ENCODE peak calls at places on chromosomes 4 and X, in four cellular contexts. S is T-helper 1 cell, L is glutamatergic neuron, F is HTR-8/SVneo. W is an unnamed sample.
A peak's percentile ranks its signal among the peaks of the same experiment; 100 is the strongest.

GRCh38 chrX:143002206-143002605 is 23.5 kb upstream of the SPANXN4 start:
- DNase-seq in S (no peak), L (no peak), F (no peak), W (no peak)

GRCh38 chrX:56733459-56734046 is 4.5 kb downstream of the NBDY start:
- DNase-seq in S (peak; percentile 35), L (peak; percentile 24), F (no peak), W (no peak)

GRCh38 chr4:105548483-105548882 is 3.9 kb upstream of the ARHGEF38 start:
- DNase-seq in S (no peak), L (no peak), F (no peak), W (no peak)

GRCh38 chrX:118347131-118347530 is 1.2 kb downstream of the WDR44 start:
- DNase-seq in S (no peak), L (no peak), F (no peak), W (no peak)

GRCh38 chr4:71231073-71231752 is 107.6 kb upstream of the SLC4A4 start:
- DNase-seq in S (no peak), L (no peak), F (no peak), W (no peak)

GRCh38 chrX:8140986-8141385 is 30.1 kb downstream of the VCX2 start:
- DNase-seq in S (no peak), L (no peak), F (no peak), W (no peak)

GRCh38 chr4:172982151-172982590 is 186.4 kb upstream of the GALNT7 start:
- DNase-seq in S (no peak), L (no peak), F (peak; percentile 53), W (no peak)

GRCh38 chr4:94408549-94409374 is 43.0 kb upstream of the PDLIM5 start:
- DNase-seq in S (no peak), L (no peak), F (no peak), W (no peak)

GRCh38 chrX:124338733-124339514 is 6.5 kb downstream of the TEX13D start:
- DNase-seq in S (peak; percentile 14), L (no peak), F (no peak), W (no peak)

GRCh38 chr4:113476800-113477199 is 284.7 kb downstream of the CAMK2D start:
- DNase-seq in S (no peak), L (no peak), F (no peak), W (no peak)

GRCh38 chrX:12970691-12971202 is 4.2 kb upstream of the TMSB4X start:
- DNase-seq in S (peak; percentile 44), L (peak; percentile 28), F (no peak), W (no peak)

GRCh38 chr4:3875466-3875865 is 109.3 kb downstream of the ADRA2C start:
- DNase-seq in S (no peak), L (peak; percentile 17), F (no peak), W (no peak)

GRCh38 chr4:165364452-165365080 is 14.2 kb upstream of the CPE start:
- DNase-seq in S (no peak), L (no peak), F (no peak), W (no peak)

GRCh38 chr4:20421586-20421985 is 169.9 kb downstream of the SLIT2 start:
- DNase-seq in S (no peak), L (no peak), F (no peak), W (no peak)

GRCh38 chr4:56181140-56181950 is 205.9 kb downstream of the AASDH start:
- DNase-seq in S (no peak), L (no peak), F (no peak), W (no peak)

GRCh38 chrX:76202471-76202870 is 29.6 kb downstream of the PBDC1 start:
- DNase-seq in S (no peak), L (no peak), F (no peak), W (no peak)

GRCh38 chr4:56958111-56958517 is 19.3 kb downstream of the NOA1 start:
- DNase-seq in S (no peak), L (peak; percentile 19), F (peak; percentile 14), W (no peak)

GRCh38 chr4:136713140-136713539 is 819.2 kb downstream of the PCDH18 start:
- DNase-seq in S (no peak), L (no peak), F (peak; percentile 12), W (no peak)

GRCh38 chrX:133297284-133297683 is 79.1 kb upstream of the TFDP3 start:
- DNase-seq in S (no peak), L (no peak), F (no peak), W (no peak)

GRCh38 chr4:26141916-26142638 is 178.7 kb upstream of the RBPJ start:
- DNase-seq in S (no peak), L (no peak), F (no peak), W (no peak)

GRCh38 chr4:71639380-71639779 is 144.5 kb downstream of the GC start:
- DNase-seq in S (no peak), L (no peak), F (no peak), W (no peak)

GRCh38 chrX:22081475-22082092 is 49.5 kb downstream of the PHEX start:
- DNase-seq in S (peak; percentile 13), L (peak; percentile 68), F (peak; percentile 51), W (no peak)

GRCh38 chr4:88949605-88950004 is 107.4 kb downstream of the FAM13A start:
- DNase-seq in S (no peak), L (no peak), F (no peak), W (no peak)

GRCh38 chr4:124933521-124933920 is 221.0 kb upstream of the ANKRD50 start:
- DNase-seq in S (no peak), L (no peak), F (no peak), W (no peak)

GRCh38 chr4:168387091-168387490 is 68.5 kb upstream of the DDX60 start:
- DNase-seq in S (no peak), L (no peak), F (no peak), W (no peak)

GRCh38 chr4:25970691-25971427 is 56.8 kb downstream of the SMIM20 start:
- DNase-seq in S (no peak), L (no peak), F (no peak), W (no peak)

GRCh38 chr4:40325406-40326019 is 9.6 kb upstream of the CHRNA9 start:
- DNase-seq in S (peak; percentile 53), L (peak; percentile 46), F (peak; percentile 74), W (no peak)

GRCh38 chrX:1444896-1445480 is 7.7 kb downstream of the ASMTL start:
- DNase-seq in S (peak; percentile 2), L (no peak), F (no peak), W (peak; percentile 72)

GRCh38 chr4:96170198-96170597 is 330.3 kb downstream of the PDHA2 start:
- DNase-seq in S (no peak), L (no peak), F (no peak), W (no peak)

GRCh38 chr4:2793920-2794706 is 1.2 kb downstream of the SH3BP2 start:
- DNase-seq in S (peak; percentile 12), L (peak; percentile 38), F (no peak), W (no peak)

GRCh38 chrX:152989292-152989658 is 4.6 kb downstream of the PNMA5 start:
- DNase-seq in S (no peak), L (no peak), F (no peak), W (no peak)

GRCh38 chrX:3501833-3502535 is 155.5 kb upstream of the MXRA5 start:
- DNase-seq in S (no peak), L (no peak), F (no peak), W (no peak)

GRCh38 chrX:24242649-24243556 is 71.0 kb downstream of the SUPT20HL2 start:
- DNase-seq in S (no peak), L (peak; percentile 12), F (no peak), W (no peak)

GRCh38 chrX:129629837-129630236 is 24.9 kb downstream of the APLN start:
- DNase-seq in S (no peak), L (no peak), F (no peak), W (no peak)

GRCh38 chrX:39895228-39896110 is 202.3 kb downstream of the BCOR start:
- DNase-seq in S (no peak), L (no peak), F (no peak), W (no peak)

GRCh38 chr4:89331197-89331596 is 23.6 kb upstream of the GPRIN3 start:
- DNase-seq in S (no peak), L (no peak), F (no peak), W (no peak)

GRCh38 chr4:40722576-40723161 is 27.1 kb upstream of the NSUN7 start:
- DNase-seq in S (no peak), L (no peak), F (no peak), W (no peak)